ENCODE peak calls at places on chromosomes 4 and X, in seven cellular contexts. E is neuronal stem cell; F is heart left ventricle; O is tibial artery; H is lower lobe of right lung; I is IMR-90; Z is CD8-positive, alpha-beta memory T cell. V is an unnamed sample.
A peak's percentile ranks its signal among the peaks of the same experiment; 100 is the strongest.

GRCh38 chr4:64729561-64729960 is 320.3 kb upstream of the TECRL start:
- DNase-seq in E (no peak), F (no peak), O (no peak), H (no peak), I (no peak), Z (no peak), V (no peak)

GRCh38 chrX:115560978-115561604 is at the start of gene PLS3:
- DNase-seq in E (peak; percentile 52), F (peak; percentile 92), O (peak; percentile 94), H (peak; percentile 83), I (peak; percentile 83), Z (no peak), V (no peak)

GRCh38 chrX:23493941-23494374 is 159.3 kb downstream of the PTCHD1 start:
- DNase-seq in E (no peak), F (no peak), O (no peak), H (no peak), I (no peak), Z (no peak), V (peak; percentile 1)

GRCh38 chr4:68175562-68176155 is 46.0 kb upstream of the TMPRSS11F start:
- DNase-seq in E (peak; percentile 62), F (no peak), O (no peak), H (no peak), I (peak; percentile 51), Z (peak; percentile 5), V (peak; percentile 56)

GRCh38 chr4:42296196-42296595 is 101.1 kb upstream of the SHISA3 start:
- DNase-seq in E (no peak), F (no peak), O (no peak), H (no peak), I (no peak), Z (no peak), V (no peak)

GRCh38 chr4:185167205-185167604 is 24.1 kb downstream of the SLC25A4 start:
- DNase-seq in E (no peak), F (no peak), O (no peak), H (no peak), I (no peak), Z (no peak), V (no peak)

GRCh38 chr4:74441744-74442143 is 3.2 kb upstream of the AREG start:
- DNase-seq in E (no peak), F (no peak), O (no peak), H (no peak), I (peak; percentile 33), Z (no peak), V (no peak)

GRCh38 chrX:120664081-120664480 is 34.2 kb upstream of the C1GALT1C1 start:
- DNase-seq in E (no peak), F (no peak), O (no peak), H (no peak), I (peak; percentile 13), Z (peak; percentile 5), V (no peak)

GRCh38 chrX:74911494-74911893 is 13.8 kb downstream of the NEXMIF start:
- DNase-seq in E (no peak), F (no peak), O (no peak), H (no peak), I (no peak), Z (no peak), V (no peak)

GRCh38 chr4:62948108-62948507 is 1461.1 kb downstream of the TECRL start:
- DNase-seq in E (no peak), F (no peak), O (no peak), H (no peak), I (no peak), Z (no peak), V (no peak)

GRCh38 chr4:179989975-179990374 is 2253.2 kb upstream of the TENM3 start:
- DNase-seq in E (no peak), F (no peak), O (no peak), H (no peak), I (no peak), Z (no peak), V (no peak)

GRCh38 chrX:24862343-24862742 is 153.4 kb downstream of the ARX start:
- DNase-seq in E (no peak), F (no peak), O (no peak), H (no peak), I (peak; percentile 52), Z (no peak), V (no peak)

GRCh38 chr4:24006269-24006668 is 116.4 kb upstream of the PPARGC1A start:
- DNase-seq in E (no peak), F (no peak), O (no peak), H (no peak), I (no peak), Z (no peak), V (no peak)

GRCh38 chrX:16666541-16666940 is 16.6 kb downstream of the S100G start:
- DNase-seq in E (no peak), F (no peak), O (no peak), H (no peak), I (peak; percentile 61), Z (no peak), V (no peak)

GRCh38 chr4:7737268-7737645 is 202.4 kb downstream of the AFAP1 start:
- DNase-seq in E (no peak), F (no peak), O (no peak), H (peak; percentile 28), I (no peak), Z (no peak), V (no peak)

GRCh38 chr4:133668061-133668851 is 519.2 kb downstream of the PCDH10 start:
- DNase-seq in E (no peak), F (no peak), O (no peak), H (no peak), I (no peak), Z (no peak), V (no peak)

GRCh38 chrX:338836-339400 is 20.3 kb upstream of the GTPBP6 start:
- DNase-seq in E (no peak), F (peak; percentile 24), O (no peak), H (peak; percentile 38), I (no peak), Z (no peak), V (no peak)

GRCh38 chr4:159042097-159042605 is 60.7 kb upstream of the RAPGEF2 start:
- DNase-seq in E (no peak), F (peak; percentile 66), O (no peak), H (no peak), I (no peak), Z (no peak), V (no peak)

GRCh38 chr4:187108846-187109245 is 385.2 kb upstream of the FAT1 start:
- DNase-seq in E (no peak), F (no peak), O (no peak), H (no peak), I (no peak), Z (no peak), V (no peak)

GRCh38 chr4:1780435-1780834 is 12.7 kb upstream of the FGFR3 start:
- DNase-seq in E (no peak), F (no peak), O (no peak), H (no peak), I (no peak), Z (no peak), V (no peak)

GRCh38 chrX:43586855-43587254 is 69.2 kb upstream of the MAOA start:
- DNase-seq in E (no peak), F (no peak), O (no peak), H (no peak), I (no peak), Z (no peak), V (no peak)

GRCh38 chr4:9944431-9945425 is 76.6 kb downstream of the SLC2A9 start:
- DNase-seq in E (no peak), F (no peak), O (no peak), H (no peak), I (no peak), Z (no peak), V (no peak)

GRCh38 chrX:3393168-3393567 is 46.7 kb upstream of the MXRA5 start:
- DNase-seq in E (no peak), F (no peak), O (no peak), H (no peak), I (no peak), Z (no peak), V (no peak)

GRCh38 chr4:54227261-54228063 is 1.6 kb upstream of the PDGFRA start:
- DNase-seq in E (peak; percentile 57), F (peak; percentile 56), O (peak; percentile 71), H (peak; percentile 48), I (peak; percentile 80), Z (no peak), V (no peak)

GRCh38 chr4:54229631-54230478 is 762 bp downstream of the PDGFRA start:
- DNase-seq in E (peak; percentile 2), F (no peak), O (peak; percentile 72), H (peak; percentile 46), I (peak; percentile 69), Z (no peak), V (no peak)

GRCh38 chr4:54230479-54231418 is 1.7 kb downstream of the PDGFRA start:
- DNase-seq in E (peak; percentile 31), F (peak; percentile 74), O (peak; percentile 86), H (peak; percentile 45), I (no peak), Z (no peak), V (no peak)

GRCh38 chr4:54228064-54228527 is 997 bp upstream of the PDGFRA start:
- DNase-seq in E (peak; percentile 81), F (peak; percentile 77), O (peak; percentile 88), H (peak; percentile 62), I (peak; percentile 82), Z (no peak), V (no peak)

GRCh38 chr4:54228563-54229501 is at the start of gene PDGFRA:
- DNase-seq in E (peak; percentile 23), F (peak; percentile 70), O (peak; percentile 87), H (no peak), I (peak; percentile 94), Z (no peak), V (no peak)
- H3K27ac ChIP-seq in E (no peak within 1 kb of the TSS), F (peak within 1 kb of the TSS; percentile 59), O (peak within 1 kb of the TSS; percentile 82), H (peak within 1 kb of the TSS; percentile 73), I (peak within 1 kb of the TSS; percentile 98), Z (no peak within 1 kb of the TSS), V (no peak within 1 kb of the TSS)

DNA sequence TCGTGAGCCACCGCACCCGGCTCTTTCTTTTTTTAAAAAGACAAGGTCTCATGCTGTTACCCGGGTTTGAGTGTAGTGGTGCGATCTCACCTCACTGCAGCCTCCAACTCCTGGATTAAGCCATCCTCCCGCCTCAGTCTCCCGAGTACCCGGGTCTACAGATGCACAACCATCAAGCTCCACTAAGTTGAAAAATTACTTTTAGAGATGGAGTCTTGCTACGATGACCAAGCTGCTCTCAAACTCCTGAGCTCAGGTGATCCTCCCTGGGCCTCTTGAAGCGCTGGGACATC is 2.0 kb downstream of the SLC25A6 start:
- DNase-seq in E (no peak), F (no peak), O (no peak), H (no peak), I (no peak), Z (no peak), V (no peak)
- H3K4me3 ChIP-seq in E (no peak overlapping the region), F (no peak overlapping the region), O (peak overlapping the region; percentile 89), H (peak overlapping the region; percentile 81), I (no peak overlapping the region), Z (no peak overlapping the region), V (no peak overlapping the region)

DNA sequence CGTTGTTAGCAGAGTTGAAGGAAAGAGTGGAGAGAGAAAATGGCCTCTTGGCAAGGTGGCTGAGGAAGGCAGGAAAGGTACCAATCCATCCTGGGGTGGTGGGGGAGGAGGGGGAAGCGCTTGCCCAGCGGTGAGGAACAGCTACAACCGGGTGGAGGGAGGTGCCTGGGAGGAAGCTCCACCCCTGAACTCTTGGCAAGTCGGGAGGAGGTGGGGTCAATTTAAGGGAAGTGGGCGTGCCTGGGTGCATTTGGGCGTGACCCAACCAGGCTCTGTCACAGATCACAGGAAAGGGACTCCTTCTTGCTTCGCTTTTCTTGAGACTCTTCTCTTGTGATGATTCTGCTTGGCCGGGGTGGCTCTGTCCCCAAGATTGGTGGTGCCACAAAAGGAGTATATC is 41.7 kb downstream of the BCORL1 start:
- DNase-seq in E (peak; percentile 9), F (peak; percentile 76), O (peak; percentile 86), H (peak; percentile 87), I (peak; percentile 17), Z (peak; percentile 79), V (peak; percentile 71)
- H3K27ac ChIP-seq in E (no peak overlapping the region), F (no peak overlapping the region), O (no peak overlapping the region), H (no peak overlapping the region), I (no peak overlapping the region), Z (peak overlapping the region; percentile 9), V (peak overlapping the region; percentile 63)

GRCh38 chr4:15034071-15034764 is 31.9 kb downstream of the CPEB2 start:
- DNase-seq in E (no peak), F (no peak), O (no peak), H (no peak), I (peak; percentile 68), Z (no peak), V (no peak)
- H3K4me3 ChIP-seq in E (no peak overlapping the region), F (peak overlapping the region; percentile 3), O (no peak overlapping the region), H (no peak overlapping the region), I (no peak overlapping the region), Z (no peak overlapping the region), V (no peak overlapping the region)

V was measured in CD4-positive, CD25-positive, alpha-beta regulatory T cell.